ENCODE peak calls at places on chromosomes 7 and 10, in nine cellular contexts. A, N, X, P, O, M, W, C and G are unnamed samples.

GRCh38 chr7:88500146-88500545 is 193.5 kb upstream of the STEAP4 start:
- DNase-seq in A (no peak), N (no peak), X (no peak), P (no peak), O (no peak), M (peak; percentile 32), W (no peak), C (no peak), G (peak; percentile 53)

GRCh38 chr10:76205361-76205760 is 773.9 kb downstream of the LRMDA start:
- DNase-seq in A (no peak), N (no peak), X (no peak), P (no peak), O (no peak), M (peak; percentile 71), W (no peak), C (no peak), G (no peak)

GRCh38 chr10:8321990-8322389 is 267.5 kb downstream of the GATA3 start:
- DNase-seq in A (no peak), N (no peak), X (no peak), P (no peak), O (no peak), M (no peak), W (no peak), C (peak; percentile 7), G (no peak)

GRCh38 chr7:98761225-98761624 is 108.6 kb downstream of the TMEM130 start:
- DNase-seq in A (no peak), N (no peak), X (no peak), P (no peak), O (no peak), M (no peak), W (no peak), C (no peak), G (no peak)

GRCh38 chr7:103679156-103680132 is 233.4 kb upstream of the SLC26A5 start:
- DNase-seq in A (no peak), N (no peak), X (no peak), P (no peak), O (no peak), M (no peak), W (no peak), C (no peak), G (peak; percentile 52)

GRCh38 chr7:716212-716611 is 10.3 kb upstream of the DNAAF5 start:
- DNase-seq in A (no peak), N (no peak), X (no peak), P (no peak), O (peak; percentile 31), M (no peak), W (no peak), C (no peak), G (no peak)

GRCh38 chr10:35749230-35749629 is 107.1 kb upstream of the FZD8 start:
- DNase-seq in A (no peak), N (no peak), X (no peak), P (no peak), O (no peak), M (no peak), W (no peak), C (no peak), G (no peak)

GRCh38 chr10:5961405-5962100 is 15.8 kb downstream of the IL15RA start:
- DNase-seq in A (no peak), N (no peak), X (peak; percentile 8), P (peak; percentile 56), O (no peak), M (no peak), W (no peak), C (no peak), G (no peak)

GRCh38 chr7:5557920-5558401 is 134.3 kb upstream of the TNRC18 start:
- DNase-seq in A (no peak), N (peak; percentile 92), X (peak; percentile 47), P (peak; percentile 78), O (no peak), M (no peak), W (peak; percentile 25), C (peak; percentile 82), G (no peak)

GRCh38 chr10:87842220-87842641 is 21.1 kb downstream of the KLLN start:
- DNase-seq in A (no peak), N (no peak), X (peak; percentile 43), P (no peak), O (no peak), M (no peak), W (no peak), C (no peak), G (peak; percentile 59)

GRCh38 chr7:52851547-52851946 is 183.9 kb upstream of the POM121L12 start:
- DNase-seq in A (no peak), N (no peak), X (no peak), P (no peak), O (no peak), M (no peak), W (no peak), C (no peak), G (no peak)

GRCh38 chr10:5861269-5862031 is 28.2 kb downstream of the ANKRD16 start:
- DNase-seq in A (no peak), N (no peak), X (no peak), P (no peak), O (no peak), M (peak; percentile 94), W (peak; percentile 79), C (no peak), G (peak; percentile 87)

GRCh38 chr10:116627386-116627933 is 6.7 kb downstream of the PNLIPRP2 start:
- DNase-seq in A (no peak), N (no peak), X (peak; percentile 76), P (no peak), O (peak; percentile 93), M (no peak), W (no peak), C (no peak), G (no peak)

GRCh38 chr7:129828989-129829676 is 123.6 kb downstream of the UBE2H start:
- DNase-seq in A (no peak), N (no peak), X (no peak), P (no peak), O (no peak), M (peak; percentile 37), W (no peak), C (peak; percentile 27), G (no peak)

GRCh38 chr7:66880009-66880554 is 40.9 kb upstream of the TMEM248 start:
- DNase-seq in A (no peak), N (no peak), X (no peak), P (no peak), O (no peak), M (no peak), W (no peak), C (no peak), G (no peak)

GRCh38 chr10:27746364-27747095 is 911 bp upstream of the MKX start:
- DNase-seq in A (no peak), N (no peak), X (no peak), P (no peak), O (peak; percentile 45), M (no peak), W (no peak), C (no peak), G (no peak)

GRCh38 chr10:27744478-27745379 is 890 bp downstream of the MKX start:
- DNase-seq in A (no peak), N (no peak), X (peak; percentile 21), P (peak; percentile 67), O (peak; percentile 72), M (peak; percentile 27), W (peak; percentile 38), C (no peak), G (no peak)

GRCh38 chr10:27747096-27747451 is 1.5 kb upstream of the MKX start:
- DNase-seq in A (no peak), N (no peak), X (no peak), P (no peak), O (peak; percentile 41), M (no peak), W (peak; percentile 22), C (no peak), G (no peak)

GRCh38 chr10:27745380-27745718 is 270 bp downstream of the MKX start:
- DNase-seq in A (no peak), N (no peak), X (no peak), P (no peak), O (peak; percentile 80), M (no peak), W (no peak), C (no peak), G (no peak)

DNA sequence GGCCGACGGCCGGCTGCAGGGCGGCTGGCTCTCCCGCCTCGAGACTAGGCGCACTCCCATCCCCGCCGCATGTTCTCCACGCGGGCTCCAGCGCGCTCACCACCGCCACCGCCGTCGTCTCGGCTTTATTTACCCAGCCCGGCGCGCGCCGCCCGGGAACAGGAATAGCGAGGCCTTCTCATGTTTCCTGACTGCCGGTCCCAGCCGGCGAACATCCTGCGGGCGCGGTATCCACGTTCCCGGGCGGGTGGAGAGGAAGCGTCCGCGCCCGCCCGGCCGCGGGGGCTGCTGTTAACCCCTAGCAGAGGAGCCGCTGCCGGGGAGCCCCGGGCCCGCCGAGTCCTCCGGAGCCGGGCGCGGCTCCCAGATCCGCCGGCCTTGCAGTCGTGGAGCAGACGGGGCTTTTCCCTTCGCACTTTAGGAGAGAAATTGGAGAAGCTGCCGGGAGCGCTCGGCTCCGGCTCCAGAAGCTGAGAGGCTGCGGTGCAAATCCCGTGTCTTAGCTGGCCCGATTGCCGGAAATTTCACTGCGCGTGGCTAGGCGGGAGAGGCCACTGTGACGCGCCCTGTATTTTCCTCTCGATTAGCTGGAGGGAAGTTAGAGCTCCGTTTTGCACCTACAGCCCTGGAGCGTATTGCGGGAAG is at the start of gene MKX:
- DNase-seq in A (no peak), N (no peak), X (peak; percentile 47), P (peak; percentile 74), O (peak; percentile 82), M (peak; percentile 48), W (peak; percentile 65), C (no peak), G (no peak)
- H3K4me3 ChIP-seq in A (peak within 1 kb of the TSS; percentile 80), N (peak within 1 kb of the TSS; percentile 61), X (no peak within 1 kb of the TSS), P (peak within 1 kb of the TSS; percentile 73), O (peak within 1 kb of the TSS; percentile 69), M (peak within 1 kb of the TSS; percentile 24), W (peak within 1 kb of the TSS; percentile 61), C (no peak within 1 kb of the TSS), G (peak within 1 kb of the TSS; percentile 31)

GRCh38 chr7:120877706-120878105 is 19.8 kb upstream of the TSPAN12 start:
- DNase-seq in A (no peak), N (no peak), X (no peak), P (no peak), O (no peak), M (peak; percentile 9), W (peak; percentile 24), C (no peak), G (no peak)
- H3K4me3 ChIP-seq in A (no peak overlapping the region), N (no peak overlapping the region), X (no peak overlapping the region), P (no peak overlapping the region), O (no peak overlapping the region), M (no peak overlapping the region), W (no peak overlapping the region), C (no peak overlapping the region), G (no peak overlapping the region)

DNA sequence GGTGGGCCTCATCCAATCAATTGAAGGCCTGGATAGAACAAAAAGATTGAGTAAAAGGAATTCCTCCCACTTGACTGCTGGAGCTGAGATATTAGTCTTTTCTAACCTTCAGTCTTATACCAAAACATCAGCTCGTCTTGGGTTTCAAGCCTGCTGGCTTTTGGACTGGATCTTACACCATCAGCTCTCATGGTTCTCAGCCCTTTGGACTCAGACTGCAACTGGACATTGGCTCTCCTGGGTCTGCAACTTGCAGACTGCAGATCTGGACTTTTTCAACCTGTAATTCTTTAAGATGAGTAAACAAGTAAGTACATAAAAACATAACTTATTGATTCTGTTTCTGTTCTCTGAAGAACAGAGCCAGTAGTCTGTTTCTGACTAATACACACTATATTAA is 73.7 kb downstream of the PPP1R3C start:
- DNase-seq in A (no peak), N (no peak), X (no peak), P (no peak), O (no peak), M (no peak), W (no peak), C (no peak), G (no peak)
- H3K4me3 ChIP-seq in A (no peak overlapping the region), N (no peak overlapping the region), X (no peak overlapping the region), P (no peak overlapping the region), O (no peak overlapping the region), M (no peak overlapping the region), W (no peak overlapping the region), C (no peak overlapping the region), G (no peak overlapping the region)

GRCh38 chr7:50849991-50850390 is 67.3 kb upstream of the GRB10 start:
- DNase-seq in A (no peak), N (no peak), X (no peak), P (no peak), O (no peak), M (no peak), W (no peak), C (no peak), G (no peak)
- H3K4me3 ChIP-seq in A (no peak overlapping the region), N (no peak overlapping the region), X (no peak overlapping the region), P (no peak overlapping the region), O (no peak overlapping the region), M (no peak overlapping the region), W (no peak overlapping the region), C (no peak overlapping the region), G (no peak overlapping the region)